ENCODE peak calls at places on chromosomes 13 and 19, in seven cellular contexts. V is omental fat pad, W is glutamatergic neuron, Q is fibroblast of the aortic adventitia, B is astrocyte of the spinal cord, Z is WTC11, K is kidney epithelial cell. R is an unnamed sample.

GRCh38 chr13:75800545-75800944 is 164.4 kb downstream of the LMO7 start:
- DNase-seq in V (no peak), W (no peak), Q (no peak), B (no peak), Z (no peak), K (no peak), R (no peak)

GRCh38 chr13:44974056-44974798 is 15.0 kb downstream of the NUFIP1 start:
- DNase-seq in V (no peak), W (no peak), Q (peak), B (peak), Z (no peak), K (no peak), R (no peak)

GRCh38 chr13:22789027-22789593 is 391.7 kb upstream of the SGCG start:
- DNase-seq in V (no peak), W (no peak), Q (no peak), B (no peak), Z (no peak), K (no peak), R (no peak)

GRCh38 chr19:57850553-57851017 is 926 bp downstream of the ZNF587 start:
- DNase-seq in V (no peak), W (peak), Q (peak), B (peak), Z (peak), K (peak), R (no peak)

GRCh38 chr19:19381007-19381926 is 24.2 kb upstream of the GATAD2A start:
- DNase-seq in V (no peak), W (no peak), Q (no peak), B (no peak), Z (no peak), K (no peak), R (no peak)

GRCh38 chr13:104586010-104586746 is 1520.0 kb upstream of the SLC10A2 start:
- DNase-seq in V (no peak), W (no peak), Q (peak), B (peak), Z (no peak), K (peak), R (no peak)

GRCh38 chr13:39684531-39685137 is 29.2 kb downstream of the COG6 start:
- DNase-seq in V (no peak), W (no peak), Q (peak), B (peak), Z (no peak), K (no peak), R (no peak)

GRCh38 chr13:50228527-50228926 is 213.3 kb downstream of the KCNRG start:
- DNase-seq in V (no peak), W (peak), Q (no peak), B (no peak), Z (no peak), K (no peak), R (no peak)

GRCh38 chr13:86002921-86003488 is 203.8 kb upstream of the SLITRK6 start:
- DNase-seq in V (no peak), W (no peak), Q (no peak), B (no peak), Z (no peak), K (no peak), R (no peak)

GRCh38 chr13:85995788-85996418 is 196.7 kb upstream of the SLITRK6 start:
- DNase-seq in V (no peak), W (no peak), Q (no peak), B (no peak), Z (no peak), K (no peak), R (no peak)

GRCh38 chr13:86000546-86000945 is 201.3 kb upstream of the SLITRK6 start:
- DNase-seq in V (no peak), W (no peak), Q (no peak), B (no peak), Z (no peak), K (no peak), R (no peak)

GRCh38 chr13:85993567-85993966 is 194.3 kb upstream of the SLITRK6 start:
- DNase-seq in V (no peak), W (no peak), Q (no peak), B (no peak), Z (no peak), K (no peak), R (no peak)

GRCh38 chr13:85997587-85997986 is 198.4 kb upstream of the SLITRK6 start:
- DNase-seq in V (no peak), W (no peak), Q (no peak), B (no peak), Z (no peak), K (no peak), R (no peak)
- TF ChIP-seq CTCF in V (no peak), W (no peak), Q (no peak), B (no peak), Z (no peak), K (no peak), R (no peak)

GRCh38 chr19:1782501-1782900 is 29.2 kb downstream of the ONECUT3 start:
- DNase-seq in V (no peak), W (peak), Q (no peak), B (no peak), Z (no peak), K (no peak), R (no peak)

GRCh38 chr19:1783354-1783753 is 28.7 kb downstream of the ATP8B3 start:
- DNase-seq in V (no peak), W (no peak), Q (no peak), B (no peak), Z (no peak), K (no peak), R (no peak)

GRCh38 chr19:1779604-1779973 is 26.3 kb downstream of the ONECUT3 start:
- DNase-seq in V (no peak), W (no peak), Q (no peak), B (no peak), Z (no peak), K (no peak), R (no peak)

GRCh38 chr19:1777149-1777548 is 23.8 kb downstream of the ONECUT3 start:
- DNase-seq in V (no peak), W (no peak), Q (no peak), B (no peak), Z (no peak), K (no peak), R (no peak)

GRCh38 chr19:1780272-1780957 is 27.1 kb downstream of the ONECUT3 start:
- DNase-seq in V (no peak), W (no peak), Q (no peak), B (no peak), Z (no peak), K (no peak), R (no peak)
- TF ChIP-seq CTCF in V (no peak), W (no peak), Q (peak), B (peak), Z (no peak), K (peak), R (no peak)

GRCh38 chr19:50705422-50706019 is 14.1 kb downstream of the SHANK1 start:
- DNase-seq in V (no peak), W (no peak), Q (peak), B (peak), Z (peak), K (peak), R (peak)

GRCh38 chr19:50702158-50702869 is 17.3 kb downstream of the SHANK1 start:
- DNase-seq in V (no peak), W (no peak), Q (no peak), B (no peak), Z (no peak), K (no peak), R (no peak)

GRCh38 chr19:50702870-50703829 is 16.5 kb downstream of the SHANK1 start:
- DNase-seq in V (no peak), W (no peak), Q (no peak), B (no peak), Z (no peak), K (peak), R (no peak)

GRCh38 chr19:50706387-50706786 is 13.2 kb downstream of the SHANK1 start:
- DNase-seq in V (no peak), W (no peak), Q (no peak), B (no peak), Z (no peak), K (no peak), R (no peak)

DNA sequence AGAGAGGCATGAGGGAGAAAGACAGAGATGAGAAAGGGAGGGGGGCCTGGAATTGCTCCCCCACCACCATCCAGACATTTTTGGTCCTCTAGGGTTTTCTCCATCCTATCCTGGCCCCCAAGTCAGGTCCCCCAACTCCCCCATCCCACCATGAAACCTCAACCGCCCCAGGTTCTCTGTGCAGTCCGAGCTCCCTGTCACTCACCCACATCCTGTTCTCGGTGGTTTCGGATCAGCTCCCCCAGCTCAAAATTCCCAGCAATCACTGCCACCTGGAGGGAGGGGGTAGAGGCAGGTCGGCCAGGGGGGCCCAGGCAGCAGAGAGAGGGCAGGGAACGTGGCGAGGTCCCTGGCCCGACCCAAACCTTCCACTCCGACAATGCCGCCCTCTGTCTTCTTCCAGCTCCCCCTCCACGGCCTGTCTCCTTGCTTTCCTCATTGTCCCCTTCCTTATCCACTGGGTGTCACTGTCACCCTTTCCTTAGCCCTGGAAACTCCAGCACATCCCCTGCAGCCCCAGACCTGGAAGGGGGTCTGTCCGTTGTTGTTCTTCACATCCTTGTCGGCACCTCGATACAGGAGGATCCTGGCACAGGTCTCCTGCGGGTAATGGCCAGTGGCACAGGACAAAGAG is 15.6 kb downstream of the SHANK1 start:
- DNase-seq in V (no peak), W (peak), Q (no peak), B (no peak), Z (no peak), K (no peak), R (no peak)
- TF ChIP-seq CTCF in V (no peak), W (peak), Q (no peak), B (no peak), Z (no peak), K (peak), R (peak)

DNA sequence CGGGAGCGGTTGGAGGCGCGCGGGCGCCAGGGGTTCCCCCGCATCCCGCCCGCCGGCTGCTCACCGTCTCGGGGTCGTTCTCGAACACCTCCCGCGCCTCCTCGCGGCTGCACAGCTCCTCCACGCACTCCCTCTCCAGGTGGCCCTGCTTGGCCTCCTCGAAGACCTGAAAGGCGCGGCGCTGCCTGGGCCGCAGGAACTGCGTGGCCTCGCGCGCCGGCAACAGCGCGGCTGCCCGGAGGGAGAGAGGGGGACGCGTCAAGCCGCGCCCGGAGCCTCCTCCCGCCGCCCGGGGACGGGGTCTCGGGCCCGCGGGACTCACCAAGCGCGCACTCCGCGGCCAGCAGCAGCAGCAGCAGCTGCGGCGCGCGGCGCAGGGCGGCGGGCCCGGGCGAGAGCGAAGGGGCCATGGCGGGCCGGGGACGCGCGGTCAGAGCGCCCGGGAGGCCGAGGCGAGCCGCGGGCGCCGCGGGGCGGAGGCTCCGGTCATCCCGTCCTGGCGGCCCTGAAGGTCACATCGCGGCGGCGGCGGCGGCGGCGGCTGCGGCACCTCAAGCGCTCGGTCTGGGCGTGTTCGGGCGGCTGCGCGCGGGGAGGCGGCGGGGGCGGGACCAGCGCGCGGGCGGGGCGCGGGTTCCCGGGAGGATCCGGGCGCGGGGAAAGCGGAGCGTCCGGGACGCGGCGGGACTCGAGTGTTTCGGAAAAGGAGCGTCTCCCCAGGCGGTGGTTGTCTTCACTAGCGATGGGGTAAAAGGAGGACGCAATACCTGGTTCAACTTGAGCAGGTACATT is at the start of gene GAS6:
- DNase-seq in V (peak), W (peak), Q (peak), B (peak), Z (peak), K (no peak), R (peak)
- TF ChIP-seq CTCF in V (no peak), W (no peak), Q (no peak), B (peak), Z (no peak), K (no peak), R (no peak)

GRCh38 chr19:17390665-17391370 is 3.2 kb downstream of the CCDC194 start:
- DNase-seq in V (peak), W (peak), Q (peak), B (peak), Z (peak), K (peak), R (peak)
- TF ChIP-seq CTCF in V (no peak), W (peak), Q (peak), B (peak), Z (no peak), K (peak), R (peak)

DNA sequence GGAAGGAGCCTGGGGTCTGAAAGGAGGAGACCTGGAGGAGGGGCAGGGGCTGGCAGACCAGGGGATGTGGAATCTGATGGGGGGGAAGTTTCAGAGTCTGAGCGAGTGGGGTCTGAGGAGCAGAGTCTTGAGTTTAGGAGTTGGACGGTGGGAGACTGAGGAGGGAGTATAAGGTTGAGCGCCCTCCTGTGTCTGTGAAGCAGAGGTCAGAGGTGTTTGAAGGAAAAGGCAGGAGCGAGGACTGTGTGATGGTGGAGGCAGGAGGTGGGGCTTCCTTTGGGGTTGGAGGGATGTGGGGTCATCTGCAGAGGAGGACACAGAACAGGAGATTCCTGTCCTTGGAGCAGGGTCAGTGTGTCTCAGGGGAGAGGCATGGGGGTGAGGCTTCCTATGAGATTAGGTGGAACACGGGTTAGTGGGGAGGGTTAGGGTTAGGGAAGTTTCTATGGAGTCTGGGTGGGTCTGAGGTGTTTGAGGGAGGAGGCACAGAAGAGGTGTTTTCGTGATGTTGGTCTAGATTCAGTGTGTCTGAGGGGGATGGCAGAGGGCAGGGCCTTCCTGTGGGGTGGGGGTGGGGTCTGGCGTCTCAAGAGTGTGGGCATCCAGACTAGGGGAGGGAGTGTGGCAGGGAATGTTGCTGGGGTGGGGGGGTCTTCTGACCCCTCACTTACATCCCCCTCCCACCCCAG is 8.3 kb downstream of the RYR1 start:
- DNase-seq in V (no peak), W (no peak), Q (peak), B (no peak), Z (peak), K (no peak), R (no peak)
- TF ChIP-seq CTCF in V (no peak), W (no peak), Q (no peak), B (no peak), Z (no peak), K (peak), R (peak)

DNA sequence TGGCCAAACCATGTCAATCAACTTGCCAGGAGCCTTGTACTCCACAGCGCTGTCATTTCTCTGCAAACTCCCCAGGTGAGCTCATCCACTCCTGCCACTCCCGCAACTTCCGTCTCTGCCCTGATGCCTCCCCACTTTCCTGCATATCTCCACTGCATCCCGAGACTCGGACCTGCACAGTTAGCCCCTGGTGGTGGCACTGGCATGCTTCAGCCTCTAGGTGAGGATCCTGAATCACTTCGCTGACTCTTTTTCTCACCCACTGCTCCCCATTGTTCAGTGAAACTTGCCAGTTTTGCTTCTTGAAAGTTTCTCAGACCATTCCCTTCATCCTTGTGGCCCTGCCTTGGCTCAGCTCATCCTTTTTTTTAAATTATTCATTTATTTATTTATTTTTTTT is 3.4 kb upstream of the CTU1 start:
- DNase-seq in V (no peak), W (no peak), Q (no peak), B (no peak), Z (no peak), K (no peak), R (no peak)
- TF ChIP-seq CTCF in V (no peak), W (peak), Q (no peak), B (peak), Z (no peak), K (peak), R (no peak)

DNA sequence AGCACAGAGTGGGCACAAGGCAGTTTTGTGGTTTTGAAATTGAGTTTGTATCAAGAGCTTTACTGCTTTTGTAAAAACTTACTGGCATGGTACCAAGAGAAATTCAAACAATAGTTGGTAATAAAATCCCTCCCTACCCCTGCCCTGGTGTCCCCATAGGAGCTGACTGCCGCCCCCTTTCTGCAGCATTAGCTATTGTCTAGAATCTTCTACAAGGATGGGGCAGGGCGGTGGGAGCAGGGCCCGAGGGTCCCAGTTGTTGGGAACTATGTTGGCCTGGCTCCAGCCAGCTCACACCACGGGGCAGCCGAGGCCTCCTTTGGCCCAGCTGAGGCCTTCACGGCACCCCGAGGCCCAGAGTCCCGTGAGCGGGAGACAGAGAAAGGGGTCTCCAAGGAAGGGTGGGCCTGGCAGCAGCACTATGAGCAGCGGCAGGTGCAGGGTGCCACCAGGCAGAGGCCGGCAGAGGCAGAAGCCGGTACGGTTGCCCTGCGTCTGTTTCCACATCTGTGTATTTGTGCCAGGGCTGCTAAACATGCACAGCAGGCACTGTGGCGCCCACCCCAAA is 57.9 kb downstream of the KDM4B start:
- DNase-seq in V (no peak), W (no peak), Q (peak), B (no peak), Z (peak), K (no peak), R (no peak)
- TF ChIP-seq CTCF in V (no peak), W (no peak), Q (peak), B (peak), Z (peak), K (peak), R (no peak)

GRCh38 chr13:110273254-110273653 is 33.7 kb downstream of the COL4A1 start:
- DNase-seq in V (no peak), W (no peak), Q (no peak), B (no peak), Z (no peak), K (no peak), R (no peak)

GRCh38 chr13:110275931-110276552 is 30.9 kb downstream of the COL4A1 start:
- DNase-seq in V (no peak), W (no peak), Q (no peak), B (no peak), Z (no peak), K (no peak), R (no peak)

GRCh38 chr13:110276553-110276950 is 30.4 kb downstream of the COL4A1 start:
- DNase-seq in V (no peak), W (no peak), Q (no peak), B (no peak), Z (no peak), K (no peak), R (no peak)

GRCh38 chr13:110272651-110273050 is 34.3 kb downstream of the COL4A1 start:
- DNase-seq in V (no peak), W (no peak), Q (no peak), B (no peak), Z (no peak), K (no peak), R (no peak)

DNA sequence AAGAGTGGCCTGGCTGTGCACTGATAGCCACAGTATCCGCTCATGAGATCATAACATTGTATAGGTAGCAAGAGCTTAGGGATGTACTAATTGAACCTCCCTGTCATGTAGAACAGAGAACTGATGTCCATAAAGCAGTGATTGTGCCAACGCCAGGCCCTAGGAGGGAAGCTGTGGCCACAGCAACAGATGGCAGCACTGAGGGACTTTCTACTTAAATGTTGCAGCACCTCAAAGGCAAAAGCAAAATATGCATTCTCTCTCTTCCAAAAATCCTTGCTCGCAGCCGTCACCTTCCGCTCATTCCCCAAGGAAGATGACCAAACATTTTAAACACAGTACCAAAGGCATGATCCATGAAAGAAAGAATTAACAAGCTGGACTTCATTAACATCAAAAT is 32.3 kb downstream of the COL4A1 start:
- DNase-seq in V (no peak), W (no peak), Q (peak), B (no peak), Z (no peak), K (no peak), R (no peak)
- TF ChIP-seq CTCF in V (no peak), W (no peak), Q (peak), B (peak), Z (no peak), K (no peak), R (peak)